ENCODE peak calls at places on chromosomes 16 and 17, in six cellular contexts. One of them, this sample, is unnamed.

GRCh38 chr17:47857551-47858410 is 6.8 kb upstream of the SP6 start:
- DNase-seq in mesenchymal stem cell: no peak
- DNase-seq in H9: peak
- DNase-seq in neuronal stem cell: no peak
- DNase-seq in IMR-90: no peak
- DNase-seq in H1: no peak
- DNase-seq in this sample: no peak

GRCh38 chr17:6753006-6753445 is 2.8 kb upstream of the XAF1 start:
- DNase-seq in mesenchymal stem cell: peak
- DNase-seq in H9: peak
- DNase-seq in neuronal stem cell: peak
- DNase-seq in IMR-90: peak
- DNase-seq in H1: no peak
- DNase-seq in this sample: peak

GRCh38 chr17:27323538-27324212 is 29.8 kb downstream of the WSB1 start:
- DNase-seq in mesenchymal stem cell: peak
- DNase-seq in H9: peak
- DNase-seq in neuronal stem cell: no peak
- DNase-seq in IMR-90: peak
- DNase-seq in H1: no peak
- DNase-seq in this sample: peak

GRCh38 chr17:43030137-43030767 is 5.2 kb downstream of the RND2 start:
- DNase-seq in mesenchymal stem cell: no peak
- DNase-seq in H9: no peak
- DNase-seq in neuronal stem cell: no peak
- DNase-seq in IMR-90: no peak
- DNase-seq in H1: no peak
- DNase-seq in this sample: no peak

GRCh38 chr17:77203846-77204245 is 63.1 kb downstream of the SEC14L1 start:
- DNase-seq in mesenchymal stem cell: no peak
- DNase-seq in H9: no peak
- DNase-seq in neuronal stem cell: no peak
- DNase-seq in IMR-90: no peak
- DNase-seq in H1: no peak
- DNase-seq in this sample: no peak

GRCh38 chr16:5025171-5025632 is 8.5 kb downstream of the NAGPA start:
- DNase-seq in mesenchymal stem cell: no peak
- DNase-seq in H9: peak
- DNase-seq in neuronal stem cell: peak
- DNase-seq in IMR-90: no peak
- DNase-seq in H1: peak
- DNase-seq in this sample: no peak

GRCh38 chr16:3866703-3867431 is 13.6 kb downstream of the CREBBP start:
- DNase-seq in mesenchymal stem cell: no peak
- DNase-seq in H9: no peak
- DNase-seq in neuronal stem cell: no peak
- DNase-seq in IMR-90: no peak
- DNase-seq in H1: no peak
- DNase-seq in this sample: no peak

GRCh38 chr17:52201764-52202571 is 43.5 kb upstream of the CA10 start:
- DNase-seq in mesenchymal stem cell: no peak
- DNase-seq in H9: no peak
- DNase-seq in neuronal stem cell: peak
- DNase-seq in IMR-90: no peak
- DNase-seq in H1: no peak
- DNase-seq in this sample: no peak

GRCh38 chr16:85986931-85987749 is 88.2 kb downstream of the IRF8 start:
- DNase-seq in mesenchymal stem cell: peak
- DNase-seq in H9: peak
- DNase-seq in neuronal stem cell: peak
- DNase-seq in IMR-90: no peak
- DNase-seq in H1: no peak
- DNase-seq in this sample: no peak

GRCh38 chr17:40490289-40490853 is 11.1 kb downstream of the TNS4 start:
- DNase-seq in mesenchymal stem cell: peak
- DNase-seq in H9: peak
- DNase-seq in neuronal stem cell: no peak
- DNase-seq in IMR-90: peak
- DNase-seq in H1: no peak
- DNase-seq in this sample: no peak

GRCh38 chr16:46607529-46607928 is 13.7 kb downstream of the SHCBP1 start:
- DNase-seq in mesenchymal stem cell: peak
- DNase-seq in H9: no peak
- DNase-seq in neuronal stem cell: no peak
- DNase-seq in IMR-90: peak
- DNase-seq in H1: no peak
- DNase-seq in this sample: no peak

GRCh38 chr16:88938933-88939813 is 37.8 kb downstream of the CBFA2T3 start:
- DNase-seq in mesenchymal stem cell: no peak
- DNase-seq in H9: no peak
- DNase-seq in neuronal stem cell: no peak
- DNase-seq in IMR-90: no peak
- DNase-seq in H1: no peak
- DNase-seq in this sample: no peak

GRCh38 chr16:54173489-54173888 is 113.1 kb downstream of the IRX3 start:
- DNase-seq in mesenchymal stem cell: no peak
- DNase-seq in H9: no peak
- DNase-seq in neuronal stem cell: no peak
- DNase-seq in IMR-90: no peak
- DNase-seq in H1: no peak
- DNase-seq in this sample: no peak

GRCh38 chr17:74192950-74193781 is 10.3 kb upstream of the RPL38 start:
- DNase-seq in mesenchymal stem cell: peak
- DNase-seq in H9: no peak
- DNase-seq in neuronal stem cell: no peak
- DNase-seq in IMR-90: no peak
- DNase-seq in H1: no peak
- DNase-seq in this sample: peak

GRCh38 chr16:65740716-65741115 is 618.9 kb upstream of the CDH11 start:
- DNase-seq in mesenchymal stem cell: peak
- DNase-seq in H9: no peak
- DNase-seq in neuronal stem cell: no peak
- DNase-seq in IMR-90: peak
- DNase-seq in H1: no peak
- DNase-seq in this sample: no peak

GRCh38 chr17:32007463-32008298 is 498 bp downstream of the LRRC37B start:
- DNase-seq in mesenchymal stem cell: peak
- DNase-seq in H9: peak
- DNase-seq in neuronal stem cell: peak
- DNase-seq in IMR-90: peak
- DNase-seq in H1: peak
- DNase-seq in this sample: no peak

GRCh38 chr17:3765981-3766380 is 35.0 kb downstream of the ITGAE start:
- DNase-seq in mesenchymal stem cell: no peak
- DNase-seq in H9: no peak
- DNase-seq in neuronal stem cell: no peak
- DNase-seq in IMR-90: no peak
- DNase-seq in H1: no peak
- DNase-seq in this sample: no peak

GRCh38 chr17:49984283-49984682 is 10.7 kb downstream of the DLX3 start:
- DNase-seq in mesenchymal stem cell: no peak
- DNase-seq in H9: peak
- DNase-seq in neuronal stem cell: no peak
- DNase-seq in IMR-90: no peak
- DNase-seq in H1: no peak
- DNase-seq in this sample: no peak

GRCh38 chr17:33966410-33967063 is 288.5 kb upstream of the CCL2 start:
- DNase-seq in mesenchymal stem cell: no peak
- DNase-seq in H9: no peak
- DNase-seq in neuronal stem cell: no peak
- DNase-seq in IMR-90: no peak
- DNase-seq in H1: no peak
- DNase-seq in this sample: no peak

GRCh38 chr17:48456584-48456983 is 26.6 kb upstream of the SKAP1 start:
- DNase-seq in mesenchymal stem cell: peak
- DNase-seq in H9: peak
- DNase-seq in neuronal stem cell: no peak
- DNase-seq in IMR-90: no peak
- DNase-seq in H1: no peak
- DNase-seq in this sample: peak

DNA sequence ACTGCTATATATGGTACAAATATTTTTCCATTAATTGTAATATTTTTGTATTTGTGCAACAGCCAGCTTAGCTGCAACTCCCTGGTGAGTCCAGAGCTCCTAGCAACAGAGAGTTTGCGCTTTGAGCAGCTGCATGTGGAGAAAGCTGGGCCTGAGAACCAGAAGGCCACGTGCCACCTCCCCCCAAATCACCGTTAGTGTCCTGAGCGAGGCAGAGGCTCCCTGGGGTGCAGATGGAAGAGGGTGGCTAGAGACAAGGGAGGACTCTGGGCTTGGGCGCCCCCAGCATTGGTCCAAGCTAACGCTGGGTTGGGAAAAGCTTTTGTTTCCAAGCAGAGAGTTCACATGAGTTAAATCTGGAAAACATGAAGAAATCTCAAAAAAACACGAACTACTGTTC is 41.7 kb downstream of the HSBP1 start:
- DNase-seq in mesenchymal stem cell: no peak
- DNase-seq in H9: no peak
- DNase-seq in neuronal stem cell: no peak
- DNase-seq in IMR-90: no peak
- DNase-seq in H1: no peak
- DNase-seq in this sample: no peak
- H2BK5ac ChIP-seq in mesenchymal stem cell: no peak
- H2BK5ac ChIP-seq in H9: no peak
- H2BK5ac ChIP-seq in neuronal stem cell: no peak
- H2BK5ac ChIP-seq in IMR-90: no peak
- H2BK5ac ChIP-seq in H1: peak
- H2BK5ac ChIP-seq in this sample: no peak

GRCh38 chr17:1986783-1987451 is 38.2 kb downstream of the RTN4RL1 start:
- DNase-seq in mesenchymal stem cell: no peak
- DNase-seq in H9: no peak
- DNase-seq in neuronal stem cell: no peak
- DNase-seq in IMR-90: no peak
- DNase-seq in H1: no peak
- DNase-seq in this sample: no peak
- H4K91ac ChIP-seq in mesenchymal stem cell: no peak
- H4K91ac ChIP-seq in H9: no peak
- H4K91ac ChIP-seq in neuronal stem cell: no peak
- H4K91ac ChIP-seq in IMR-90: no peak
- H4K91ac ChIP-seq in H1: no peak
- H4K91ac ChIP-seq in this sample: no peak

GRCh38 chr17:83200746-83201145 is 121.3 kb downstream of the METRNL start:
- DNase-seq in mesenchymal stem cell: no peak
- DNase-seq in H9: no peak
- DNase-seq in neuronal stem cell: no peak
- DNase-seq in IMR-90: no peak
- DNase-seq in H1: no peak
- DNase-seq in this sample: no peak
- H3K4me2 ChIP-seq in mesenchymal stem cell: no peak
- H3K4me2 ChIP-seq in H9: no peak
- H3K4me2 ChIP-seq in neuronal stem cell: no peak
- H3K4me2 ChIP-seq in IMR-90: no peak
- H3K4me2 ChIP-seq in H1: no peak
- H3K4me2 ChIP-seq in this sample: no peak

DNA sequence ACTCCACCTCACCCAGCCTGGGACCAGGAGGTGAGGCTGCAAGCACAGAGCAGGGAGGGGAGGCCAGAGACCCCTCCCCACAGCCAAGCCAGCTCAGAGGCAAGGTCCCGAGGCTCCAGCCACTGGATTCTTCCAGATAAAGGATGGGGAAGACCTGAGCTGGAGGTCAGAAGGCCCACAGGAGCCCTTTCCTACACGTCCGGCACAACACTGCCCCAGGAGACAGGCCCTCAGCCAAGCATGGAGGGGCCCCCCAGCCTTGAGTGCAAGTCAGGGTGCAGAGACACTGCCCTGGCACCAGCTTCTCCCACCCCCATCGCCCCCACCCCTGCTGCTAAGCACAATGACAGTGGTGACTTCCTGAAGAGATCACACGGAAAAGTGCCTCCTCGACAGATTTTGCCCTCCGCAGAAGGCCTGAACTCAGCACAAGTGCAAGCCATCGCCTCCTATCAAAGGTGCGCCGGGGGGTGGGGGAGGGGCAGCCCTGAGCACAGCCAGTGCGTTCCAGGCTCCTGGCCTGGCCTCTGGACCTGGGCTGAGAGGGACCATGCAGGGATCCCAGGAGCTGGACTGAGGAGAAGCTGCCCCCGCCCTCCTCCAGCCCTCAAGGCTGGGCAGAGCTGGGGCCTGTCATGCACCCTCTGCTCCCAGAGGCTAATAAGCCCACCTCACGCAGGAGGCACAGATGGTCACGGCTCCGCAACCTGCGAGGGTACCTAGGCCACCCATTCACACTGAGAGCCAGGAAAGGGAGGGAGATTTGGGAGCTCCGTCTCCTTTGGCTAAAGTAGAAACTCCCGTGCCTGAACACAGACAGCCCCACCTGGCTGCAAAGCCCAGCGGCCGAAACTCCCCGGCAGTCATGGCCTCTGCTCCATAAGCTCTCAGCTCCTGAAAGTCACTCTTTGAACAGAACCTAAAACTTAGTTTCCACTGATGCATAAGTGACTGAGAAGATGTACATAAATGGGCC is 2.7 kb downstream of the MAFG start:
- DNase-seq in mesenchymal stem cell: no peak
- DNase-seq in H9: peak
- DNase-seq in neuronal stem cell: no peak
- DNase-seq in IMR-90: no peak
- DNase-seq in H1: no peak
- DNase-seq in this sample: no peak
- H2BK5ac ChIP-seq in mesenchymal stem cell: no peak
- H2BK5ac ChIP-seq in H9: no peak
- H2BK5ac ChIP-seq in neuronal stem cell: peak
- H2BK5ac ChIP-seq in IMR-90: no peak
- H2BK5ac ChIP-seq in H1: peak
- H2BK5ac ChIP-seq in this sample: peak

GRCh38 chr17:45006927-45007461 is 38.9 kb upstream of the C1QL1 start:
- DNase-seq in mesenchymal stem cell: no peak
- DNase-seq in H9: no peak
- DNase-seq in neuronal stem cell: no peak
- DNase-seq in IMR-90: no peak
- DNase-seq in H1: no peak
- DNase-seq in this sample: no peak

GRCh38 chr17:45004388-45004787 is 36.3 kb upstream of the C1QL1 start:
- DNase-seq in mesenchymal stem cell: no peak
- DNase-seq in H9: no peak
- DNase-seq in neuronal stem cell: no peak
- DNase-seq in IMR-90: no peak
- DNase-seq in H1: no peak
- DNase-seq in this sample: no peak

GRCh38 chr17:45003877-45004276 is 35.8 kb upstream of the C1QL1 start:
- DNase-seq in mesenchymal stem cell: no peak
- DNase-seq in H9: no peak
- DNase-seq in neuronal stem cell: no peak
- DNase-seq in IMR-90: no peak
- DNase-seq in H1: no peak
- DNase-seq in this sample: no peak

GRCh38 chr17:45008191-45008590 is 40.1 kb upstream of the C1QL1 start:
- DNase-seq in mesenchymal stem cell: no peak
- DNase-seq in H9: no peak
- DNase-seq in neuronal stem cell: no peak
- DNase-seq in IMR-90: no peak
- DNase-seq in H1: no peak
- DNase-seq in this sample: no peak

GRCh38 chr17:45005700-45006099 is 37.6 kb upstream of the C1QL1 start:
- DNase-seq in mesenchymal stem cell: no peak
- DNase-seq in H9: no peak
- DNase-seq in neuronal stem cell: no peak
- DNase-seq in IMR-90: no peak
- DNase-seq in H1: no peak
- DNase-seq in this sample: no peak
- H4K91ac ChIP-seq in mesenchymal stem cell: no peak
- H4K91ac ChIP-seq in H9: no peak
- H4K91ac ChIP-seq in neuronal stem cell: no peak
- H4K91ac ChIP-seq in IMR-90: no peak
- H4K91ac ChIP-seq in H1: no peak
- H4K91ac ChIP-seq in this sample: no peak

This sample was measured in trophoblast cell.